ENCODE peak calls at places on chromosomes 4 and X, in ten cellular contexts. M is uterus, I is sigmoid colon, S is vagina, P is IMR-90, Y is gastrocnemius medialis, Q is esophagus squamous epithelium, B is ovary, A is body of pancreas, O is A549. E is an unnamed sample.

GRCh38 chr4:94390804-94391410 is 48.3 kb upstream of the HPGDS start:
- DNase-seq in M (no peak), I (no peak), S (no peak), P (peak; percentile 4), Y (no peak), Q (no peak), B (no peak), A (peak; percentile 30), O (peak; percentile 10), E (no peak)

GRCh38 chrX:12210196-12210815 is 72.0 kb downstream of the FRMPD4 start:
- DNase-seq in M (peak; percentile 76), I (peak; percentile 87), S (no peak), P (peak; percentile 78), Y (peak; percentile 6), Q (no peak), B (no peak), A (peak; percentile 5), O (peak; percentile 2), E (peak; percentile 19)

GRCh38 chr4:152700151-152700550 is 20.4 kb upstream of the TMEM154 start:
- DNase-seq in M (no peak), I (no peak), S (no peak), P (no peak), Y (no peak), Q (no peak), B (no peak), A (no peak), O (no peak), E (no peak)

GRCh38 chr4:43411226-43411625 is 518.7 kb downstream of the GRXCR1 start:
- DNase-seq in M (no peak), I (no peak), S (no peak), P (peak; percentile 81), Y (no peak), Q (no peak), B (no peak), A (no peak), O (no peak), E (no peak)

GRCh38 chrX:103360092-103360491 is 3.8 kb downstream of the TCEAL9 start:
- DNase-seq in M (no peak), I (no peak), S (no peak), P (no peak), Y (no peak), Q (no peak), B (no peak), A (no peak), O (no peak), E (no peak)

GRCh38 chr4:98482847-98483806 is 175.3 kb downstream of the TSPAN5 start:
- DNase-seq in M (no peak), I (no peak), S (no peak), P (peak; percentile 68), Y (no peak), Q (no peak), B (no peak), A (no peak), O (peak; percentile 46), E (no peak)

GRCh38 chr4:62193726-62194125 is 993.6 kb downstream of the ADGRL3 start:
- DNase-seq in M (no peak), I (no peak), S (no peak), P (no peak), Y (no peak), Q (no peak), B (no peak), A (no peak), O (no peak), E (no peak)

GRCh38 chr4:21830272-21830671 is 118.3 kb downstream of the KCNIP4 start:
- DNase-seq in M (no peak), I (no peak), S (no peak), P (no peak), Y (no peak), Q (no peak), B (no peak), A (no peak), O (no peak), E (no peak)

GRCh38 chrX:115393271-115393670 is 103.8 kb downstream of the LUZP4 start:
- DNase-seq in M (no peak), I (no peak), S (no peak), P (peak; percentile 67), Y (no peak), Q (no peak), B (no peak), A (no peak), O (no peak), E (no peak)

GRCh38 chr4:112060212-112060611 is 85.0 kb upstream of the FAM241A start:
- DNase-seq in M (no peak), I (no peak), S (no peak), P (peak; percentile 17), Y (no peak), Q (no peak), B (no peak), A (no peak), O (peak; percentile 6), E (no peak)

GRCh38 chr4:15451866-15452765 is 17.6 kb upstream of the CC2D2A start:
- DNase-seq in M (no peak), I (peak; percentile 66), S (no peak), P (peak; percentile 98), Y (peak; percentile 44), Q (no peak), B (no peak), A (peak; percentile 14), O (peak; percentile 21), E (no peak)

GRCh38 chr4:15455290-15455689 is 14.4 kb upstream of the CC2D2A start:
- DNase-seq in M (peak; percentile 76), I (peak; percentile 89), S (peak; percentile 95), P (peak; percentile 50), Y (peak; percentile 72), Q (no peak), B (peak; percentile 67), A (peak; percentile 44), O (no peak), E (no peak)

GRCh38 chr4:15451181-15451865 is 18.4 kb upstream of the CC2D2A start:
- DNase-seq in M (no peak), I (no peak), S (no peak), P (peak; percentile 51), Y (no peak), Q (no peak), B (no peak), A (no peak), O (no peak), E (no peak)
- H3K27ac ChIP-seq in M (peak overlapping the region; percentile 45), I (peak overlapping the region; percentile 45), S (peak overlapping the region; percentile 73), P (peak overlapping the region; percentile 90), Y (peak overlapping the region; percentile 33), Q (peak overlapping the region; percentile 74), B (no peak overlapping the region), A (no peak overlapping the region), O (peak overlapping the region; percentile 88), E (peak overlapping the region; percentile 33)

DNA sequence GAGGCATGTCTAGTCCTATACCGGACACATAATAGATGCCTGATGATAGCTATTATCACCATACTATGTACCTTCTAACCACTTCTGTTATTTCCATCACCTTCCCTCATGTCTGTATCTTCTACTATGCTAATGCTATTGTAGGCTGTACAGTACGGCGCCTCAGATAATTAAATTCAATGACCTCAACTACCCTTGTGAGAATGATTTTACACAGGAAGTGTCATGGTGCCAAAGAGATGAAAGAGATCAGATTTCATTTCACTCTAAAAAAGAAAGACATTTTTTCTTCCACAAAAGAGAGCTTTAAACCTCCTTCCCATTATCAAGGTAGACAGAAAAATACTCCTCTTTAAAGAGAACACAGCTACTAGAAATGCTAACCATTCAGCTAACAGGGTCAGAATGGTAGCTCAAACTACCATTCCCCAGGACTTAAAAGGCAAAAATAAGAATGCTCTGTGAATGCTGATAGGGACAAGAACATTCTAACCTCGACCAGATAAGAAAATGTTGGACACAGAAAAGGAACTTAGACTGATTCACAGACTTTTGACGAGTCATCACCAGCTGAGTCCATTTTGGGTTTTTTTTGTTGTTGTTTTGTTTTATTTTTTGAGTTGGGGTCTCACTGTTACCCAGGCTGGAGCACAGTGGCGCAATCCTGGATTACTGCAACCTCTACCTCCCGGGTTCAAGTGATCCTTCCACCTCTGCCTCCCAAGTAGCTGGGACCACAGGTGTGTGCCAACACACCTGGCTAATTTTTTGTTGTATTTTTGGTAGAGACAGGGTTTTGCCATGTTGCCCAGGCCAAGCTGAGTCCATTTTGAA is 99.2 kb upstream of the RAPGEF2 start:
- DNase-seq in M (no peak), I (no peak), S (no peak), P (peak; percentile 44), Y (no peak), Q (no peak), B (no peak), A (no peak), O (no peak), E (no peak)
- TF ChIP-seq POLR2A in M (no peak), I (no peak), S (no peak), P (no peak), Y (no peak), Q (no peak), B (no peak), A (no peak), O (no peak), E (no peak)

GRCh38 chrX:106931831-106932491 is 11.8 kb downstream of the CLDN2 start:
- DNase-seq in M (no peak), I (no peak), S (no peak), P (peak; percentile 33), Y (no peak), Q (no peak), B (no peak), A (no peak), O (no peak), E (no peak)

GRCh38 chrX:106921637-106922036 is 1.4 kb downstream of the CLDN2 start:
- DNase-seq in M (no peak), I (no peak), S (no peak), P (no peak), Y (no peak), Q (no peak), B (no peak), A (peak; percentile 27), O (no peak), E (no peak)

GRCh38 chrX:106928227-106928626 is 8.0 kb downstream of the CLDN2 start:
- DNase-seq in M (no peak), I (no peak), S (no peak), P (no peak), Y (no peak), Q (no peak), B (no peak), A (no peak), O (no peak), E (no peak)

GRCh38 chrX:106927700-106928099 is 7.5 kb downstream of the CLDN2 start:
- DNase-seq in M (no peak), I (no peak), S (no peak), P (no peak), Y (no peak), Q (no peak), B (no peak), A (peak; percentile 91), O (peak; percentile 18), E (no peak)

DNA sequence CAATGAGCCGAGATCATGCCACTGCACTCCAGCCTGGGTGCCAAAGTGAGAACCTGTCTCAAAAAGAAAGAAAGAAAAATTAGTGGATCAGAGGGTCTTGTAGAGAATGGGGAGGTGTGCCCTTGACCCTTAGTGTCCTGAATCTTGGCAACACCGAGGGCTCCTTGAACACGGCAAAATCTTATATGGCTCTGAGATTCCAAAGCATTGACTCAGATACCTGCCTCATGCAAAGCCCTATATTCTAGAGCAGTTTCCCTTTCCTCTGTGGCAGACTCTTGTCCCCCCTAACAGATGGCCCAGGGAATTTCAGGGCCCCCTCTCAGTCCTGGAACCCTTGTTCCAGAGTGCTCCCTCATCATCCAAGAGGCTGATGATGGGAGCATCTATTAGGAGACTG is 6.8 kb downstream of the CLDN2 start:
- DNase-seq in M (no peak), I (no peak), S (no peak), P (no peak), Y (no peak), Q (no peak), B (no peak), A (no peak), O (no peak), E (no peak)
- TF ChIP-seq CTCF in M (no peak), I (no peak), S (no peak), P (no peak), Y (no peak), Q (no peak), B (no peak), A (no peak), O (no peak), E (no peak)

GRCh38 chrX:26007462-26007861 is 130.7 kb upstream of the MAGEB18 start:
- DNase-seq in M (no peak), I (no peak), S (no peak), P (no peak), Y (no peak), Q (no peak), B (no peak), A (no peak), O (no peak), E (no peak)
- H3K27ac ChIP-seq in M (no peak overlapping the region), I (no peak overlapping the region), S (no peak overlapping the region), P (no peak overlapping the region), Y (no peak overlapping the region), Q (no peak overlapping the region), B (no peak overlapping the region), A (no peak overlapping the region), O (no peak overlapping the region), E (no peak overlapping the region)

E was measured in heart left ventricle.